ENCODE peak calls at places on chromosome 7, in seven cellular contexts. P is nucleus accumbens, E is kidney glomerular epithelial cell, D is DMS53, I is tibial artery, B is A172, J is progenitor cell of endocrine pancreas. N is an unnamed sample.

GRCh38 chr7:2665359-2665791 is 22.6 kb upstream of the AMZ1 start:
- DNase-seq in P (no peak), E (no peak), D (no peak), I (no peak), B (no peak), J (no peak), N (no peak)

GRCh38 chr7:151381333-151382078 is 28.3 kb downstream of the WDR86 start:
- DNase-seq in P (no peak), E (no peak), D (peak), I (no peak), B (no peak), J (no peak), N (peak)

GRCh38 chr7:2626498-2627117 is 5.2 kb upstream of the TTYH3 start:
- DNase-seq in P (no peak), E (no peak), D (no peak), I (no peak), B (no peak), J (no peak), N (no peak)

GRCh38 chr7:150875791-150876190 is 23.5 kb downstream of the AOC1 start:
- DNase-seq in P (no peak), E (no peak), D (peak), I (no peak), B (no peak), J (no peak), N (no peak)

GRCh38 chr7:25765110-25765509 is 386.9 kb upstream of the NFE2L3 start:
- DNase-seq in P (no peak), E (no peak), D (no peak), I (no peak), B (no peak), J (no peak), N (no peak)

GRCh38 chr7:128781126-128781525 is 5.5 kb upstream of the OPN1SW start:
- DNase-seq in P (no peak), E (no peak), D (no peak), I (no peak), B (no peak), J (no peak), N (no peak)

GRCh38 chr7:79317728-79318127 is 135.7 kb downstream of the MAGI2 start:
- DNase-seq in P (no peak), E (peak), D (peak), I (no peak), B (peak), J (no peak), N (no peak)

GRCh38 chr7:157707983-157708720 is 371.3 kb downstream of the DNAJB6 start:
- DNase-seq in P (no peak), E (no peak), D (no peak), I (no peak), B (no peak), J (no peak), N (no peak)

GRCh38 chr7:23184709-23185354 is 3.0 kb downstream of the NUP42 start:
- DNase-seq in P (peak), E (peak), D (peak), I (peak), B (peak), J (no peak), N (no peak)

GRCh38 chr7:4707134-4707651 is 25.1 kb downstream of the FOXK1 start:
- DNase-seq in P (no peak), E (no peak), D (no peak), I (no peak), B (no peak), J (no peak), N (no peak)

GRCh38 chr7:49580000-49580399 is 193.4 kb upstream of the VWC2 start:
- DNase-seq in P (no peak), E (no peak), D (no peak), I (no peak), B (no peak), J (no peak), N (no peak)

GRCh38 chr7:143936087-143937009 is 1.3 kb downstream of the OR2F2 start:
- DNase-seq in P (no peak), E (no peak), D (no peak), I (no peak), B (no peak), J (no peak), N (no peak)

GRCh38 chr7:115952832-115953231 is 77.7 kb downstream of the TFEC start:
- DNase-seq in P (no peak), E (no peak), D (no peak), I (no peak), B (no peak), J (no peak), N (no peak)